ENCODE peak calls at places on chromosomes 11 and 22, in eight cellular contexts. I, B, X, H, R, N, A and O are unnamed samples.

GRCh38 chr11:65403607-65404121 is 17.2 kb downstream of the FRMD8 start:
- DNase-seq in I (no peak), B (no peak), X (no peak), H (no peak), R (no peak), N (no peak), A (no peak), O (peak)

GRCh38 chr11:78219493-78220217 is 30.9 kb downstream of the USP35 start:
- DNase-seq in I (no peak), B (no peak), X (no peak), H (no peak), R (no peak), N (no peak), A (no peak), O (no peak)

GRCh38 chr11:118170231-118170630 is 6.2 kb downstream of the SCN2B start:
- DNase-seq in I (no peak), B (no peak), X (no peak), H (no peak), R (no peak), N (no peak), A (no peak), O (no peak)

GRCh38 chr11:57336111-57336666 is 497 bp upstream of the SSRP1 start:
- DNase-seq in I (no peak), B (no peak), X (no peak), H (no peak), R (no peak), N (no peak), A (no peak), O (no peak)

GRCh38 chr11:116427903-116428637 is 344.7 kb downstream of the BUD13 start:
- DNase-seq in I (no peak), B (no peak), X (no peak), H (no peak), R (no peak), N (no peak), A (no peak), O (no peak)

GRCh38 chr11:61949169-61950034 is 749 bp upstream of the BEST1 start:
- DNase-seq in I (peak), B (peak), X (peak), H (peak), R (no peak), N (peak), A (peak), O (peak)

GRCh38 chr11:114384487-114384886 is 15.8 kb downstream of the C11orf71 start:
- DNase-seq in I (peak), B (no peak), X (no peak), H (no peak), R (no peak), N (no peak), A (no peak), O (no peak)

GRCh38 chr11:111977141-111978027 is 40.2 kb downstream of the DIXDC1 start:
- DNase-seq in I (peak), B (peak), X (peak), H (peak), R (no peak), N (no peak), A (peak), O (no peak)

GRCh38 chr11:85756401-85757200 is 54.3 kb downstream of the SYTL2 start:
- DNase-seq in I (no peak), B (no peak), X (no peak), H (no peak), R (peak), N (no peak), A (no peak), O (no peak)

GRCh38 chr22:23789638-23790037 is 2.9 kb downstream of the SMARCB1 start:
- DNase-seq in I (no peak), B (no peak), X (no peak), H (no peak), R (no peak), N (no peak), A (no peak), O (no peak)

GRCh38 chr11:78698612-78699011 is 123.9 kb upstream of the NARS2 start:
- DNase-seq in I (peak), B (peak), X (peak), H (no peak), R (no peak), N (peak), A (no peak), O (no peak)

GRCh38 chr11:66956689-66957290 is 1.4 kb downstream of the PC start:
- DNase-seq in I (peak), B (no peak), X (no peak), H (no peak), R (no peak), N (no peak), A (no peak), O (peak)

GRCh38 chr11:5809905-5810792 is 1.4 kb downstream of the OR52N2 start:
- DNase-seq in I (no peak), B (no peak), X (no peak), H (no peak), R (no peak), N (no peak), A (no peak), O (no peak)

GRCh38 chr22:28002181-28002700 is 83.2 kb upstream of the PITPNB start:
- DNase-seq in I (peak), B (no peak), X (no peak), H (no peak), R (no peak), N (no peak), A (no peak), O (no peak)

GRCh38 chr11:128509990-128510389 is 77.4 kb downstream of the ETS1 start:
- DNase-seq in I (peak), B (no peak), X (no peak), H (no peak), R (no peak), N (no peak), A (no peak), O (no peak)

GRCh38 chr11:1487091-1487850 is 692 bp upstream of the MOB2 start:
- DNase-seq in I (no peak), B (peak), X (peak), H (no peak), R (no peak), N (no peak), A (no peak), O (no peak)

GRCh38 chr22:47053865-47054185 is 291.4 kb downstream of the TBC1D22A start:
- DNase-seq in I (peak), B (no peak), X (no peak), H (no peak), R (no peak), N (peak), A (no peak), O (peak)

GRCh38 chr11:130999992-131000770 is 83.9 kb upstream of the SNX19 start:
- DNase-seq in I (peak), B (no peak), X (no peak), H (no peak), R (no peak), N (peak), A (no peak), O (no peak)

GRCh38 chr11:2189938-2190669 is 18.5 kb upstream of the TH start:
- DNase-seq in I (no peak), B (no peak), X (no peak), H (no peak), R (no peak), N (no peak), A (no peak), O (no peak)

GRCh38 chr22:22195265-22196017 is 49.1 kb upstream of the VPREB1 start:
- DNase-seq in I (peak), B (peak), X (peak), H (no peak), R (peak), N (peak), A (peak), O (peak)

GRCh38 chr11:112634551-112634950 is 326.7 kb upstream of the NCAM1 start:
- DNase-seq in I (no peak), B (no peak), X (no peak), H (no peak), R (no peak), N (no peak), A (no peak), O (no peak)

GRCh38 chr22:17734197-17734596 is 40.1 kb downstream of the BID start:
- DNase-seq in I (peak), B (no peak), X (no peak), H (no peak), R (no peak), N (no peak), A (no peak), O (peak)

GRCh38 chr22:32200752-32201151 is 4.1 kb downstream of the RFPL2 start:
- DNase-seq in I (no peak), B (no peak), X (no peak), H (no peak), R (no peak), N (no peak), A (no peak), O (no peak)

GRCh38 chr11:132402056-132402684 is 1031.8 kb downstream of the NTM start:
- DNase-seq in I (peak), B (no peak), X (peak), H (no peak), R (no peak), N (no peak), A (peak), O (no peak)

GRCh38 chr22:19430890-19431541 is 517 bp downstream of the HIRA start:
- DNase-seq in I (peak), B (no peak), X (peak), H (no peak), R (no peak), N (no peak), A (peak), O (no peak)

GRCh38 chr11:79243412-79244174 is 197.2 kb downstream of the TENM4 start:
- DNase-seq in I (no peak), B (no peak), X (no peak), H (no peak), R (no peak), N (no peak), A (no peak), O (no peak)

GRCh38 chr11:20351151-20351550 is 12.4 kb upstream of the HTATIP2 start:
- DNase-seq in I (no peak), B (no peak), X (no peak), H (no peak), R (no peak), N (no peak), A (no peak), O (no peak)

GRCh38 chr11:9052316-9052715 is 39.1 kb downstream of the SCUBE2 start:
- DNase-seq in I (no peak), B (no peak), X (no peak), H (no peak), R (no peak), N (no peak), A (no peak), O (no peak)

GRCh38 chr22:46079861-46080821 is 70.2 kb upstream of the PPARA start:
- DNase-seq in I (peak), B (peak), X (peak), H (peak), R (no peak), N (no peak), A (peak), O (no peak)

GRCh38 chr11:62593434-62594044 is 2.2 kb upstream of the TUT1 start:
- DNase-seq in I (peak), B (peak), X (peak), H (no peak), R (peak), N (no peak), A (peak), O (peak)

GRCh38 chr11:116693206-116694016 is 79.4 kb downstream of the BUD13 start:
- DNase-seq in I (no peak), B (no peak), X (no peak), H (no peak), R (no peak), N (no peak), A (no peak), O (no peak)

GRCh38 chr11:122850076-122850631 is 11.9 kb downstream of the CRTAM start:
- DNase-seq in I (peak), B (no peak), X (no peak), H (no peak), R (no peak), N (no peak), A (no peak), O (no peak)

GRCh38 chr11:130145328-130145812 is 14.2 kb upstream of the ST14 start:
- DNase-seq in I (no peak), B (no peak), X (no peak), H (no peak), R (no peak), N (no peak), A (no peak), O (no peak)

GRCh38 chr11:25981998-25982397 is 349.9 kb upstream of the ANO3 start:
- DNase-seq in I (peak), B (no peak), X (no peak), H (no peak), R (no peak), N (peak), A (no peak), O (peak)

GRCh38 chr11:126765196-126765595 is 235.4 kb downstream of the KIRREL3 start:
- DNase-seq in I (no peak), B (no peak), X (no peak), H (no peak), R (no peak), N (no peak), A (no peak), O (no peak)